ENCODE peak calls at places on chromosomes 12 and 14, in four cellular contexts. E is tibial nerve, O is stomach, Y is K562. U is an unnamed sample.

GRCh38 chr14:50232276-50232642 is 881 bp upstream of the SOS2 start:
- DNase-seq in O (no peak), E (no peak), Y (no peak), U (no peak)

GRCh38 chr12:27460471-27460978 is 14.0 kb downstream of the SMCO2 start:
- DNase-seq in E (no peak), Y (no peak), O (no peak), U (peak; percentile 19)

GRCh38 chr12:101277443-101277842 is 2.5 kb upstream of the UTP20 start:
- DNase-seq in E (no peak), O (no peak), Y (no peak), U (no peak)

GRCh38 chr14:89013098-89013504 is 188.7 kb downstream of the TTC8 start:
- DNase-seq in O (peak; percentile 44), Y (peak; percentile 73), E (no peak), U (peak; percentile 79)

GRCh38 chr12:75684678-75685620 is 173.5 kb upstream of the KRR1 start:
- DNase-seq in E (no peak), Y (no peak), O (no peak), U (no peak)

GRCh38 chr14:29156096-29156495 is 389.5 kb downstream of the FOXG1 start:
- DNase-seq in O (no peak), Y (no peak), E (no peak), U (no peak)

GRCh38 chr14:99838555-99839193 is 45.5 kb downstream of the EML1 start:
- DNase-seq in E (peak; percentile 31), Y (no peak), O (no peak), U (no peak)

GRCh38 chr12:97482153-97482693 is 19.6 kb downstream of the RMST start:
- DNase-seq in Y (no peak), E (no peak), O (no peak), U (no peak)

GRCh38 chr12:76964784-76965571 is 86.2 kb upstream of the CSRP2 start:
- DNase-seq in Y (no peak), O (no peak), E (no peak), U (no peak)

GRCh38 chr14:99821519-99822165 is 28.4 kb downstream of the EML1 start:
- DNase-seq in E (no peak), Y (no peak), O (no peak), U (no peak)

GRCh38 chr14:66288511-66288910 is 197.7 kb upstream of the CCDC196 start:
- DNase-seq in E (no peak), Y (no peak), O (no peak), U (no peak)

GRCh38 chr14:98198385-98198784 is 1073.6 kb downstream of the BCL11B start:
- DNase-seq in E (no peak), O (no peak), Y (no peak), U (peak; percentile 19)

GRCh38 chr12:131699434-131699833 is 11.5 kb upstream of the SFSWAP start:
- DNase-seq in O (no peak), E (no peak), Y (no peak), U (no peak)

GRCh38 chr14:94539181-94539580 is 22.1 kb upstream of the SERPINA4 start:
- DNase-seq in Y (no peak), O (no peak), E (no peak), U (no peak)

GRCh38 chr14:19920021-19920657 is at the start of gene OR4K5:
- DNase-seq in Y (no peak), E (no peak), O (no peak), U (no peak)

GRCh38 chr14:104926619-104927431 is 2.1 kb downstream of the PLD4 start:
- DNase-seq in Y (no peak), E (no peak), O (no peak), U (peak; percentile 38)

GRCh38 chr14:51513281-51513680 is 138.4 kb upstream of the FRMD6 start:
- DNase-seq in Y (no peak), E (no peak), O (no peak), U (no peak)

GRCh38 chr12:79782197-79782890 is 91.6 kb upstream of the PAWR start:
- DNase-seq in Y (no peak), O (no peak), E (no peak), U (no peak)

GRCh38 chr12:10562306-10562933 is 51.0 kb downstream of the MAGOHB start:
- DNase-seq in E (no peak), Y (peak; percentile 12), O (no peak), U (no peak)

GRCh38 chr14:74532246-74532645 is 38.7 kb downstream of the ISCA2 start:
- DNase-seq in O (no peak), Y (no peak), E (no peak), U (no peak)

GRCh38 chr12:105024926-105025325 is 38.8 kb downstream of the NOPCHAP1 start:
- DNase-seq in E (no peak), Y (no peak), O (no peak), U (no peak)

GRCh38 chr12:9378430-9378835 is 170.2 kb upstream of the PZP start:
- DNase-seq in O (no peak), Y (peak; percentile 17), E (no peak), U (no peak)

GRCh38 chr14:58731465-58732330 is 93.9 kb downstream of the DACT1 start:
- DNase-seq in E (no peak), Y (no peak), O (no peak), U (no peak)

GRCh38 chr14:100842799-100843198 is 16.9 kb downstream of the MEG3 start:
- DNase-seq in E (no peak), O (no peak), Y (no peak), U (no peak)

GRCh38 chr14:103273847-103274615 is 60.0 kb upstream of the EIF5 start:
- DNase-seq in O (no peak), E (no peak), Y (no peak), U (no peak)

GRCh38 chr12:122072031-122072970 is 6.3 kb upstream of the MLXIP start:
- DNase-seq in E (no peak), Y (no peak), O (peak; percentile 38), U (no peak)

GRCh38 chr14:32400480-32400879 is 71.4 kb downstream of the AKAP6 start:
- DNase-seq in O (no peak), Y (no peak), E (no peak), U (no peak)

GRCh38 chr14:89641495-89642162 is 224.6 kb upstream of the FOXN3 start:
- DNase-seq in Y (no peak), E (no peak), O (no peak), U (no peak)

GRCh38 chr14:96268426-96269358 is 12.7 kb downstream of the BDKRB1 start:
- DNase-seq in O (no peak), Y (no peak), E (peak; percentile 32), U (peak; percentile 58)

GRCh38 chr14:60649815-60650381 is 621 bp upstream of the SIX1 start:
- DNase-seq in O (no peak), E (no peak), Y (no peak), U (no peak)

GRCh38 chr14:23147676-23148075 is 28.6 kb upstream of the CEBPE start:
- DNase-seq in Y (no peak), O (peak; percentile 54), E (no peak), U (no peak)

GRCh38 chr12:116361404-116362223 is 84.1 kb upstream of the MED13L start:
- DNase-seq in O (no peak), E (no peak), Y (no peak), U (peak; percentile 58)

GRCh38 chr12:116354534-116354933 is 77.0 kb upstream of the MED13L start:
- DNase-seq in E (no peak), Y (no peak), O (no peak), U (no peak)

GRCh38 chr12:116354950-116355779 is 77.7 kb upstream of the MED13L start:
- DNase-seq in Y (peak; percentile 47), E (no peak), O (no peak), U (no peak)

GRCh38 chr12:116360579-116361403 is 83.3 kb upstream of the MED13L start:
- DNase-seq in O (no peak), Y (peak; percentile 85), E (no peak), U (no peak)

DNA sequence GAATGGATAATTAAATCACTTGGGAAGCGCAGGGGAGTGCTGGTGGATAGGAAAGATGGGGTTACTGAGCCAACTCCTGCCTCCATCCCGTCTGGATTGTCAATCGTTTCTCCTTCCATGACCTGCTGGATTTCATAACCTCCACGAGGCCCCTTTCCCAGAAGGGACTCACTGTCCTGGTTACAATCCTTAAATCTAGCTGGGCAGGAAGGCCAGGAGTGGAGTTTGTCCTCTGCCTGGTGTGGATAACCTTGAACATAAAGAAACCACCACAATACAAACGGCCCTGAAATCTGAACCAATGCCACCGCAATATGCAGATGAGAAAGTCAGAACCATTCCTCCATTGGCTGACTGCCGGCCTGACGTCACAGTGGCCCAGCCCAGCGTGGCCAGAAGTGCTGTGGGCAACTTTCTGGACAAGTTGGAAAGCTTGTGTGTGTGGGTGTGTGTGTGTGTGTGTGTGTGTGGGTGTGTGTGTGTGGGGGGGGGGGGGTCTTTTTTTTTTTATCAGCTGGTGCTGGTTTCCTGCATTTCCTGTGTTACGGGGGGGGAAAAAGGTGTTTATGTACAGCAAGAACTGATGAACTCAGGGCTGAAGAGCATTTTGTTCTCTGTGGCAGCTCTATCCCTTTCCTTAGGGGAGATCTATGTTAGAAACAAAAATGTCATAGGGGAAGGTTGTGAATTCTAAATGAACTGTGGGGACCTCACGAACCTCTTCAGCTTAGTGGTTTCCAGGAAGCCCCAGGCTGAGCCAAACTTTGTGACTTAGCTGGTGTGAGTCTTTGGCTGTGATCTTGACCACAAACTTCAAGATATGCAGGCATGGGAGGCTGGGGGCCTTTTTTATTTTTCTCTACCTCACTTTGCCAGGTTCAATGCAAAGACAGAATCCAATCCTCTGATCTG is 81.6 kb upstream of the MED13L start:
- DNase-seq in O (peak; percentile 98), E (peak; percentile 86), Y (peak; percentile 89), U (peak; percentile 92)
- H3K4me3 ChIP-seq in O (no peak overlapping the region), E (peak overlapping the region; percentile 10), Y (peak overlapping the region; percentile 30), U (no peak overlapping the region)

DNA sequence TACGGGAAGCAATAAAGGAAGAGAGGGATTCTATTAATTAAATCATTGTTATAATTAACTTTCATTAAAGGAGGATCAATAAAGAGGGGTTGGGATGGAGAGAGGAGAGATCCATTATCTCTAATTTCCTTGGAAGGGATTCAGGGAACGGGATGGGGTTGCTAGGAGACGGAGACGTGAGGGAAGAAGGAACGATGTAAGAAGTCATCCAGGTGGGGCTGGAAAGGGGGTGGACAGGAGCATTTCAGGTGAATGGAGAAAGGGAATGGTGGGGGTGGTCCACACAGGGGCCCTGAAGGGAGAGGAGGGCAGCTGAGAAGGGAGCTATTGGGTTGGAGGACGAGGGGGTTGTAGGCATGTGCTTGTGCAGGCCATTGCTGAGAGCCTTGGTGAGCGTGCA is 17.2 kb downstream of the CALCOCO1 start:
- DNase-seq in O (no peak), Y (no peak), E (no peak), U (no peak)
- TF ChIP-seq EP300 in O (no peak), Y (no peak), E (no peak), U (no peak)

DNA sequence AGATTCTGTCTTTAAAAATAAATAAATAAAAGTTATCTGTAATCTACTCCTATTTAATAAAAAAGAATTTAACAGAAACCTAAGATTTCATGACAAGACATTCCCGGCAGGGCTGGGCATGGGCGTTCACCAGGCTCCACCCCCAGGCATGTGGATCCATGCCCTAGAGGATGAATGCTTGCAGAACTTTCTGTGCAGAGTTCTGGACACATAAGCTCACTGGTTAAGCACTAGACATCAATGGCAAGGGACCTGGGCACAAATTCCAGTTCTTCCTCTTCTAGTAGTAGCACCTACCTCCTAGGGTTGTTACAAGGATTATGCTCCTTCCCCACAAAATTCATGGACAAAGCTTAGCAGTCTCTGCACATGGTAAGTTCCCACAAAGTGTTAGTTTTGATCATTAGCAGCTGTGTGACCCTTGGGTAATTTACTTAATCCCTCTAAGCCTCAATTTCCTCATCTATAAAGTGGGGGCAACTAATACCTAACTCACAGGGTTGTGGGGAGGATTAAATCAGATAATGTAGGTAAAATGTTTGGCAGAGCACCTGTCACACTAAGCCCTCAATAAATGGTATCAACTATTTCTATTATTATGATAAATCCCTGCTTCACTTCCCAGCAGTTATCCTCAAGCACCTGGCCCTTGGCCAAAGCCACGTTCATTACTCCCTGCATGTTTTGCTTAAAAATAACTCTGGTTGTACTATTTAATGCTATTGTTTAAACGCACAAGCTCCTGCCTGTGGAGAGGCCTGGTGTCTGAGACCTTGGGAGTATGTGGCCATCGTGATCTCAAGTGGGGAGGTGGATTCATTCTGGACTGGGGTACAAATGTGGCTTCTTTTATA is 9.8 kb downstream of the GALNT6 start:
- DNase-seq in O (no peak), E (no peak), Y (no peak), U (no peak)
- H3K4me3 ChIP-seq in O (no peak overlapping the region), E (no peak overlapping the region), Y (no peak overlapping the region), U (no peak overlapping the region)

GRCh38 chr14:75879031-75879430 is 102.8 kb downstream of the TGFB3 start:
- DNase-seq in Y (no peak), O (no peak), E (no peak), U (no peak)
- TF ChIP-seq EP300 in Y (no peak), O (no peak), E (no peak), U (no peak)

U was measured in transverse colon.